ENCODE peak calls at places on chromosomes 7 and 10, in four cellular contexts. P is sigmoid colon, Q is fibroblast of lung, A is PC-3. Z is an unnamed sample. For H3K9me3 and H3K4me1, the result is how much of the 10 kb centered on the place peaks cover.

GRCh38 chr7:79114875-79115274 is 338.6 kb downstream of the MAGI2 start:
- DNase-seq in P (no peak), Q (no peak), A (no peak), Z (no peak)

GRCh38 chr10:7945469-7946187 is 108.9 kb upstream of the GATA3 start:
- DNase-seq in P (no peak), Q (peak), A (peak), Z (peak)

GRCh38 chr7:104950006-104950405 is 64.0 kb upstream of the KMT2E start:
- DNase-seq in P (no peak), Q (no peak), A (no peak), Z (no peak)

GRCh38 chr10:63286340-63286739 is 153.2 kb downstream of the NRBF2 start:
- DNase-seq in P (no peak), Q (no peak), A (no peak), Z (no peak)

GRCh38 chr10:13371879-13372470 is 23.9 kb upstream of the SEPHS1 start:
- DNase-seq in P (peak), Q (peak), A (peak), Z (peak)

GRCh38 chr7:19079066-19079465 is 38.4 kb downstream of the TWIST1 start:
- DNase-seq in P (no peak), Q (peak), A (peak), Z (no peak)

GRCh38 chr10:71728218-71728737 is 8.7 kb upstream of the C10orf105 start:
- DNase-seq in P (no peak), Q (no peak), A (no peak), Z (peak)

GRCh38 chr10:57168703-57169240 is 807.7 kb upstream of the ZWINT start:
- DNase-seq in P (no peak), Q (no peak), A (peak), Z (no peak)

GRCh38 chr10:13195016-13195415 is 33.7 kb downstream of the MCM10 start:
- DNase-seq in P (no peak), Q (peak), A (no peak), Z (no peak)

GRCh38 chr7:28433604-28434254 is 21.4 kb downstream of the CREB5 start:
- DNase-seq in P (no peak), Q (peak), A (peak), Z (peak)

GRCh38 chr7:35753761-35754603 is 46.9 kb upstream of the SEPTIN7 start:
- DNase-seq in P (peak), Q (peak), A (no peak), Z (peak)

GRCh38 chr10:85857791-85858190 is 508.8 kb downstream of the GRID1 start:
- DNase-seq in P (no peak), Q (no peak), A (no peak), Z (no peak)
- H3K9me3 ChIP-seq in P (under half), Q (under half), A (under half), Z (under half)

DNA sequence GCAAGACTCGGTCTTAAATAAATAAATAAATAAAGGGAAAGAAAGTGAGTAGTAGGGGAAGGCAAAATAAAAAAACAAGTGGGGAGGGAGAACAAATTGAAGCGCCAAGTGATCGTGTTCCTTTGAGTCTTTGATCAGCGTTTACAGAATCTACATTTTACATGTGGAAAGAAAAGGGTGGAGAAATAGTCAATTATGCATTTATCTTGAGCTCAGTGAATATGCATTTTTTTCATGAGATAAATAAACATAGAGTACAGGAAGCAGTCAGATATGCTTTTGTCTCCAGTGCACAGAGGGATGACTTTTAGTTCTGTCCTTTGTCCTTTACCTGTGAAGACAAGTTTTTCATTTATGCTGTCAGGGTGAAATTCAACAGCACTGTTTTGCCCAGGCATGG is 6.1 kb upstream of the GUSB start:
- DNase-seq in P (no peak), Q (no peak), A (no peak), Z (no peak)
- H3K4me1 ChIP-seq in P (under half), Q (under half), A (under half), Z (under half)

DNA sequence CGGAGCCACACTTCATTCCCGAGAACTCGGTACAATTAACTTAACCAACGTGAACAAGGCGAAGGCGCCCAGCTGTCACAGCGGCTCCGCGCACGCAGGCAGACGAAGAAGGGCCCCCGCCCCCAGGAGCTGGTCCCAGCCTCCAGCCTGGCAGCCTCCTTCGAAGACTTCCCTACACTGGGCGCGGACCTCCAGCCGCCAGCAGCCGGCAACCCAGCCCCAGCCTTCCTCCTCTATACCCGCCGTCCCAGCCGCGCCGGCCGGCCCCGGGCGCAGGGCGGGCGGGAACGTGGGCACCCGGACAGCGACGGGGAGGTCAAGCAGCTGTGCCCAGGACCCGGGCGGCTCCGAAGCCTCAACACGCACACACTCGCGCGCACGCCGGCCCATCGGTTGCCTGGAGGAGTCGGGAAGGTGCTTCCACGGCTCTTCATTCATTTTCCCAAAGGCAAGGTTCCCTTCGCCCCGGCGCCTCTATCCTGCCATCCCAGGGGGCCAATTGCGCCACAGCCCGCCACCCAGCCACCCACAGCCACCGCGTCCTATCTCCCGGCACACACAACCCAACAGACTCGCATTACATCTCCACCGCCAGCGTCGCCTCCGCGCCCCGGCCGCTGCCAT is 1.6 kb downstream of the CHST15 start:
- DNase-seq in P (peak), Q (peak), A (no peak), Z (no peak)
- H3K9me3 ChIP-seq in P (under half), Q (under half), A (under half), Z (under half)

GRCh38 chr7:103348959-103349358 is 1.5 kb downstream of the PSMC2 start:
- DNase-seq in P (no peak), Q (no peak), A (no peak), Z (no peak)
- H3K4me1 ChIP-seq in P (half or more), Q (under half), A (under half), Z (under half)

Z was measured in SJCRH30.